ENCODE peak calls at places on chromosome 3, in seven cellular contexts. A, Q, V, E, Z, H and T are unnamed samples.
A peak's percentile ranks its signal among the peaks of the same experiment; 100 is the strongest.

GRCh38 chr3:9809239-9809614 is 835 bp upstream of the TTLL3 start:
- DNase-seq in A (no peak), Q (no peak), V (no peak), E (no peak), Z (no peak), H (no peak), T (no peak)

GRCh38 chr3:88742066-88742465 is 365.4 kb upstream of the EPHA3 start:
- DNase-seq in A (no peak), Q (no peak), V (no peak), E (no peak), Z (no peak), H (no peak), T (no peak)

GRCh38 chr3:116139607-116140006 is 305.7 kb downstream of the LSAMP start:
- DNase-seq in A (no peak), Q (no peak), V (no peak), E (peak; percentile 14), Z (no peak), H (no peak), T (no peak)

GRCh38 chr3:10437995-10438901 is 67.1 kb downstream of the ATP2B2 start:
- DNase-seq in A (peak; percentile 19), Q (no peak), V (no peak), E (peak; percentile 19), Z (no peak), H (no peak), T (no peak)

GRCh38 chr3:22685598-22685997 is 517.5 kb upstream of the UBE2E2 start:
- DNase-seq in A (no peak), Q (no peak), V (no peak), E (peak; percentile 19), Z (no peak), H (no peak), T (no peak)

GRCh38 chr3:146161725-146162047 is 702 bp upstream of the PLOD2 start:
- DNase-seq in A (peak; percentile 74), Q (no peak), V (peak; percentile 65), E (peak; percentile 64), Z (peak; percentile 74), H (peak; percentile 79), T (peak; percentile 73)

GRCh38 chr3:2950159-2950558 is 160.0 kb downstream of the IL5RA start:
- DNase-seq in A (no peak), Q (no peak), V (no peak), E (no peak), Z (no peak), H (no peak), T (no peak)

GRCh38 chr3:43379343-43379742 is 93.0 kb downstream of the SNRK start:
- DNase-seq in A (peak; percentile 72), Q (no peak), V (no peak), E (no peak), Z (peak; percentile 41), H (peak; percentile 82), T (no peak)

GRCh38 chr3:127698264-127699097 is 25.7 kb downstream of the ABTB1 start:
- DNase-seq in A (no peak), Q (no peak), V (no peak), E (no peak), Z (no peak), H (peak; percentile 66), T (no peak)

GRCh38 chr3:141050913-141051632 is at the start of gene SPSB4:
- DNase-seq in A (peak; percentile 19), Q (no peak), V (peak; percentile 5), E (peak; percentile 95), Z (no peak), H (no peak), T (no peak)

GRCh38 chr3:184815046-184815930 is 3.3 kb downstream of the VPS8 start:
- DNase-seq in A (peak; percentile 59), Q (no peak), V (no peak), E (peak; percentile 77), Z (no peak), H (no peak), T (no peak)

GRCh38 chr3:172174396-172175253 is 135.2 kb downstream of the FNDC3B start:
- DNase-seq in A (no peak), Q (no peak), V (no peak), E (peak; percentile 79), Z (no peak), H (no peak), T (no peak)

GRCh38 chr3:134602440-134602814 is 48.4 kb downstream of the KY start:
- DNase-seq in A (no peak), Q (no peak), V (no peak), E (no peak), Z (no peak), H (no peak), T (no peak)

GRCh38 chr3:126743350-126743749 is 39.3 kb downstream of the CHCHD6 start:
- DNase-seq in A (no peak), Q (no peak), V (no peak), E (no peak), Z (no peak), H (no peak), T (no peak)

GRCh38 chr3:9582332-9582731 is 28.7 kb upstream of the LHFPL4 start:
- DNase-seq in A (no peak), Q (no peak), V (no peak), E (no peak), Z (no peak), H (no peak), T (no peak)

GRCh38 chr3:106228271-106228670 is 359.5 kb upstream of the CBLB start:
- DNase-seq in A (no peak), Q (no peak), V (no peak), E (no peak), Z (no peak), H (no peak), T (no peak)

GRCh38 chr3:49813497-49814174 is at the start of gene UBA7:
- DNase-seq in A (peak; percentile 86), Q (peak; percentile 28), V (no peak), E (no peak), Z (peak; percentile 66), H (peak; percentile 75), T (no peak)

GRCh38 chr3:34005886-34006285 is 207.5 kb downstream of the PDCD6IP start:
- DNase-seq in A (no peak), Q (no peak), V (no peak), E (no peak), Z (no peak), H (no peak), T (no peak)

GRCh38 chr3:134406331-134407246 is 32.3 kb upstream of the AMOTL2 start:
- DNase-seq in A (peak; percentile 5), Q (peak; percentile 14), V (no peak), E (peak; percentile 79), Z (no peak), H (no peak), T (no peak)

GRCh38 chr3:32089476-32089875 is 16.9 kb upstream of the GPD1L start:
- DNase-seq in A (no peak), Q (no peak), V (peak; percentile 54), E (no peak), Z (no peak), H (no peak), T (no peak)

GRCh38 chr3:81740731-81741130 is 20.7 kb downstream of the GBE1 start:
- DNase-seq in A (no peak), Q (no peak), V (no peak), E (no peak), Z (no peak), H (no peak), T (no peak)
- H3K4me3 ChIP-seq in A (no peak overlapping the region), Q (no peak overlapping the region), V (no peak overlapping the region), E (no peak overlapping the region), Z (no peak overlapping the region), H (no peak overlapping the region), T (no peak overlapping the region)

DNA sequence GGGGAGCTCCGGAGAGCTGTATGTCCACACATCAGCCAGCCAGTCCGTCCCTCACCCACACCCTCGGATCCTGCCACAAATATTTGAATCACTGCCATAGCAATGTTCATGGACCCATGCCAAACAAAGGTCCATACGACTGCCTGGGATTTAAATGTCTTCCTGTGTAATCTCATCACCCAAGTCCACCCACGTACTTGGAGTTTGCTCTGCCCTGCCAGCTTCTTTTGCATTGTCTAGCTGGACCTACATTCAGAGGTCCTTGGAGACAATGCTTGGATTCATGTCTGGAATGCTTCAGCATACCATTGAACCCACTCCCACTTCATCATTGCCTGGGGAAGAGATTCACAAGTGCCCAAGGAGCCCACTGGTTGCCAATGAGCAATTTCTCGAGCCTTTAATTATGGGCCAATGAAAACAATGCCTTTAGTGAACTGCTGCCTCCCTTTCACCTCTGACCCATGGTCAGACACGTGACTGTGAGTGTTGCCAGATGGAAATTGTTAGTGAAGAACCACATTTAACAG is 90.4 kb upstream of the PHLDB2 start:
- DNase-seq in A (peak; percentile 98), Q (no peak), V (peak; percentile 92), E (peak; percentile 58), Z (no peak), H (no peak), T (no peak)
- H3K4me3 ChIP-seq in A (no peak overlapping the region), Q (no peak overlapping the region), V (no peak overlapping the region), E (no peak overlapping the region), Z (no peak overlapping the region), H (no peak overlapping the region), T (no peak overlapping the region)

GRCh38 chr3:111848778-111849177 is 10.3 kb upstream of the PHLDB2 start:
- DNase-seq in A (no peak), Q (no peak), V (no peak), E (no peak), Z (no peak), H (no peak), T (no peak)

GRCh38 chr3:111853071-111853470 is 6.0 kb upstream of the PHLDB2 start:
- DNase-seq in A (peak; percentile 43), Q (no peak), V (no peak), E (no peak), Z (no peak), H (no peak), T (no peak)

GRCh38 chr3:111851511-111851954 is 7.5 kb upstream of the PHLDB2 start:
- DNase-seq in A (peak; percentile 87), Q (no peak), V (no peak), E (peak; percentile 94), Z (peak; percentile 63), H (no peak), T (no peak)

GRCh38 chr3:111850481-111850880 is 8.6 kb upstream of the PHLDB2 start:
- DNase-seq in A (peak; percentile 64), Q (no peak), V (no peak), E (no peak), Z (no peak), H (no peak), T (no peak)

DNA sequence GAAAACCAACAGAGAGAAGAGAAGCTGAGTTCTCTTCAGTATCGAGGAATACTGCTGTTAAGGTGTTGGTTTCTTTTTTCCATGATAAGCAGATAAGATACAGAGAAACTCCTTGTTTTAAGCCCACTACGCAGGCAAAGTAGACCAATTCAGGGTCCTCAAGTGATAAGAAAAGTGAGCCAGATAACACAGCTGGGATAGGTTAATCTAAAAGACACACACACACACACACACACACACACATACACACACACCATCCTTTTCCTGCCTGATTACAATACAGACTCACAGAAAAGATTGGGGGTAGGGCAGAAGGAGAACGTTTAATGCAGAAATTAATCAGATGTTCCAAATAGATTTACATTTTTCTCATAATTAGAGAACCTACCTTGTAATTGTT is 6.5 kb upstream of the PHLDB2 start:
- DNase-seq in A (peak; percentile 42), Q (no peak), V (no peak), E (peak; percentile 68), Z (no peak), H (no peak), T (no peak)
- H3K4me3 ChIP-seq in A (no peak overlapping the region), Q (no peak overlapping the region), V (no peak overlapping the region), E (no peak overlapping the region), Z (no peak overlapping the region), H (no peak overlapping the region), T (no peak overlapping the region)

GRCh38 chr3:102207173-102207572 is 227.6 kb upstream of the ZPLD1 start:
- DNase-seq in A (no peak), Q (no peak), V (no peak), E (no peak), Z (no peak), H (no peak), T (no peak)

GRCh38 chr3:102205647-102206046 is 229.2 kb upstream of the ZPLD1 start:
- DNase-seq in A (no peak), Q (no peak), V (no peak), E (no peak), Z (no peak), H (no peak), T (no peak)

GRCh38 chr3:102206506-102207145 is 228.2 kb upstream of the ZPLD1 start:
- DNase-seq in A (peak; percentile 86), Q (peak; percentile 89), V (peak; percentile 65), E (no peak), Z (peak; percentile 85), H (peak; percentile 96), T (no peak)
- H3K4me3 ChIP-seq in A (no peak overlapping the region), Q (no peak overlapping the region), V (no peak overlapping the region), E (no peak overlapping the region), Z (no peak overlapping the region), H (peak overlapping the region; percentile 15), T (no peak overlapping the region)